ENCODE peak calls at places on chromosomes 13 and 19, in ten cellular contexts. I is HFF-Myc, P is IMR-90, S is fibroblast of pulmonary artery, B is AG08396, J is hypothalamus, D is T-helper 17 cell, Q is caudate nucleus, C is NCI-H748 treated with DMSO at 0.1 percent for 48 hours, V is mesendoderm. Z is an unnamed sample.

GRCh38 chr19:53102701-53103140 is 501 bp downstream of the ZNF160 start:
- DNase-seq in B (peak; percentile 63), D (peak; percentile 10), Q (no peak), V (peak; percentile 36), C (peak; percentile 17), S (peak; percentile 44), P (peak; percentile 31), I (no peak), J (no peak), Z (no peak)

GRCh38 chr13:97468331-97468730 is 34.4 kb downstream of the RAP2A start:
- DNase-seq in B (no peak), V (peak; percentile 39), C (no peak), J (no peak), P (peak; percentile 46), Q (peak; percentile 7), I (no peak), D (no peak), S (peak; percentile 93), Z (no peak)

GRCh38 chr19:42253245-42254082 is 1.5 kb downstream of the ERF start:
- DNase-seq in V (peak; percentile 87), Q (peak; percentile 49), B (peak; percentile 62), J (peak; percentile 32), I (no peak), P (peak; percentile 26), D (peak; percentile 58), C (peak; percentile 58), S (peak; percentile 48), Z (peak; percentile 74)

GRCh38 chr13:43558312-43558711 is 228.5 kb downstream of the ENOX1 start:
- DNase-seq in J (no peak), C (no peak), Q (no peak), D (no peak), P (no peak), B (no peak), I (no peak), S (peak; percentile 12), V (no peak), Z (no peak)

GRCh38 chr19:45766919-45767346 is 2.1 kb downstream of the SIX5 start:
- DNase-seq in C (no peak), V (no peak), S (no peak), B (peak; percentile 59), I (no peak), J (no peak), D (no peak), P (peak; percentile 16), Q (no peak), Z (no peak)

GRCh38 chr13:111956261-111957151 is 110.4 kb upstream of the SOX1 start:
- DNase-seq in S (no peak), P (no peak), J (no peak), V (no peak), B (no peak), C (no peak), I (no peak), Q (no peak), D (no peak), Z (no peak)

GRCh38 chr13:72556945-72557344 is 170.5 kb downstream of the MZT1 start:
- DNase-seq in P (no peak), Q (no peak), B (no peak), V (no peak), I (no peak), D (no peak), C (no peak), J (no peak), S (no peak), Z (no peak)

GRCh38 chr19:33621811-33622504 is at the start of gene CHST8:
- DNase-seq in V (peak; percentile 74), B (peak; percentile 75), S (peak; percentile 16), Q (no peak), I (no peak), P (no peak), J (peak; percentile 11), C (peak; percentile 47), D (no peak), Z (peak; percentile 67)

GRCh38 chr19:45478454-45479238 is 10.8 kb downstream of the FOSB start:
- DNase-seq in B (peak; percentile 76), V (peak; percentile 98), D (peak; percentile 80), I (peak; percentile 89), P (peak; percentile 96), J (peak; percentile 78), C (peak; percentile 93), S (peak; percentile 96), Q (peak; percentile 92), Z (peak; percentile 89)

GRCh38 chr13:68927387-68928026 is 1180.1 kb upstream of the ATXN8OS start:
- DNase-seq in S (no peak), D (no peak), Q (peak; percentile 0), I (no peak), V (peak; percentile 94), B (no peak), P (no peak), J (no peak), C (peak; percentile 52), Z (no peak)

GRCh38 chr13:59494560-59494970 is 669.2 kb downstream of the DIAPH3 start:
- DNase-seq in Q (no peak), I (peak; percentile 19), B (peak; percentile 21), J (no peak), D (no peak), P (peak; percentile 81), V (no peak), C (no peak), S (peak; percentile 68), Z (no peak)

GRCh38 chr19:2982983-2983350 is 5.6 kb downstream of the TLE6 start:
- DNase-seq in S (peak; percentile 91), C (no peak), D (no peak), P (peak; percentile 68), J (peak; percentile 67), V (no peak), B (peak; percentile 81), I (no peak), Q (peak; percentile 47), Z (peak; percentile 69)

GRCh38 chr13:72639377-72639776 is 88.1 kb downstream of the MZT1 start:
- DNase-seq in C (no peak), S (no peak), B (no peak), I (no peak), D (no peak), P (no peak), J (no peak), Q (no peak), V (no peak), Z (no peak)

GRCh38 chr13:94480672-94481145 is 1.2 kb upstream of the DCT start:
- DNase-seq in V (no peak), S (peak; percentile 73), C (no peak), D (no peak), B (no peak), I (no peak), P (peak; percentile 20), Q (no peak), J (no peak), Z (no peak)

GRCh38 chr19:16001481-16002312 is 52.9 kb downstream of the OR10H4 start:
- DNase-seq in C (no peak), I (peak; percentile 14), B (peak; percentile 68), P (peak; percentile 77), Q (no peak), J (no peak), D (no peak), V (no peak), S (peak; percentile 77), Z (no peak)

GRCh38 chr13:95955719-95956118 is 97.5 kb downstream of the UGGT2 start:
- DNase-seq in S (no peak), Q (no peak), J (no peak), B (no peak), D (no peak), V (no peak), P (no peak), I (no peak), C (no peak), Z (no peak)

GRCh38 chr19:2631213-2631821 is 71.2 kb downstream of the GNG7 start:
- DNase-seq in V (peak; percentile 43), D (no peak), J (no peak), B (no peak), I (no peak), Q (no peak), S (peak; percentile 42), C (no peak), P (peak; percentile 12), Z (no peak)

GRCh38 chr19:4891066-4891465 is 11.6 kb downstream of the ARRDC5 start:
- DNase-seq in I (no peak), D (no peak), C (no peak), Q (no peak), B (no peak), J (no peak), S (no peak), P (no peak), V (no peak), Z (no peak)

GRCh38 chr13:19726611-19727010 is 56.1 kb downstream of the PSPC1 start:
- DNase-seq in P (no peak), I (no peak), Q (no peak), S (peak; percentile 33), C (no peak), J (no peak), D (no peak), V (no peak), B (no peak), Z (no peak)

GRCh38 chr13:113914333-113915011 is 50.6 kb upstream of the GAS6 start:
- DNase-seq in I (no peak), S (no peak), C (no peak), D (no peak), J (no peak), V (no peak), Q (no peak), P (no peak), B (no peak), Z (no peak)